ENCODE peak calls at places on chromosome 3, in four cellular contexts. R is anterior cingulate cortex, C is WTC11, U is endothelial cell. V is an unnamed sample.

GRCh38 chr3:50339485-50340196 is 995 bp downstream of the RASSF1 start:
- DNase-seq in R (no peak), C (no peak), U (no peak), V (no peak)

GRCh38 chr3:157075693-157076420 is 84.1 kb downstream of the CCNL1 start:
- DNase-seq in R (no peak), C (no peak), U (no peak), V (no peak)

GRCh38 chr3:146502887-146503458 is 33.6 kb upstream of the PLSCR2 start:
- DNase-seq in R (no peak), C (no peak), U (no peak), V (no peak)

GRCh38 chr3:128344046-128344368 is 122.7 kb downstream of the DNAJB8 start:
- DNase-seq in R (no peak), C (no peak), U (no peak), V (no peak)

GRCh38 chr3:126358038-126358815 is 1.0 kb upstream of the KLF15 start:
- DNase-seq in R (no peak), C (peak; percentile 63), U (no peak), V (no peak)

GRCh38 chr3:84547971-84548970 is 410.5 kb upstream of the CADM2 start:
- DNase-seq in R (no peak), C (peak; percentile 77), U (peak; percentile 18), V (peak; percentile 20)

GRCh38 chr3:110343376-110343775 is 728.2 kb upstream of the NECTIN3 start:
- DNase-seq in R (no peak), C (no peak), U (no peak), V (no peak)

GRCh38 chr3:8845641-8846040 is 76.2 kb upstream of the OXTR start:
- DNase-seq in R (no peak), C (no peak), U (no peak), V (no peak)

GRCh38 chr3:149506965-149507364 is 32.5 kb downstream of the TM4SF4 start:
- DNase-seq in R (no peak), C (no peak), U (no peak), V (no peak)

GRCh38 chr3:72658466-72659100 is 189.7 kb downstream of the SHQ1 start:
- DNase-seq in R (no peak), C (no peak), U (no peak), V (no peak)

GRCh38 chr3:71530903-71531535 is 52.5 kb downstream of the FOXP1 start:
- DNase-seq in R (no peak), C (peak; percentile 51), U (no peak), V (no peak)

GRCh38 chr3:128076783-128077624 is 24.8 kb downstream of the SEC61A1 start:
- DNase-seq in R (peak; percentile 60), C (peak; percentile 30), U (peak; percentile 45), V (peak; percentile 38)

GRCh38 chr3:184236636-184237035 is 7.3 kb downstream of the VWA5B2 start:
- DNase-seq in R (no peak), C (no peak), U (no peak), V (no peak)

GRCh38 chr3:10011644-10012043 is 14.6 kb upstream of the FANCD2 start:
- DNase-seq in R (no peak), C (no peak), U (no peak), V (no peak)

GRCh38 chr3:56751056-56751455 is 50.7 kb downstream of the ARHGEF3 start:
- DNase-seq in R (no peak), C (no peak), U (no peak), V (no peak)

GRCh38 chr3:169173231-169173630 is 490.3 kb downstream of the MECOM start:
- DNase-seq in R (no peak), C (no peak), U (no peak), V (no peak)

GRCh38 chr3:188584958-188585689 is 431.2 kb downstream of the LPP start:
- DNase-seq in R (no peak), C (no peak), U (no peak), V (no peak)

GRCh38 chr3:71225951-71226564 is 357.5 kb downstream of the FOXP1 start:
- DNase-seq in R (no peak), C (no peak), U (no peak), V (no peak)

GRCh38 chr3:120555661-120556509 is 40.3 kb upstream of the NDUFB4 start:
- DNase-seq in R (no peak), C (no peak), U (no peak), V (no peak)

GRCh38 chr3:5504135-5504534 is 316.6 kb downstream of the EDEM1 start:
- DNase-seq in R (no peak), C (no peak), U (no peak), V (no peak)

GRCh38 chr3:114449271-114450007 is 155.6 kb downstream of the TIGIT start:
- DNase-seq in R (no peak), C (no peak), U (no peak), V (no peak)

GRCh38 chr3:171068658-171069057 is 42.1 kb upstream of the SLC2A2 start:
- DNase-seq in R (no peak), C (no peak), U (no peak), V (no peak)

GRCh38 chr3:79297242-79297641 is 470.6 kb downstream of the ROBO1 start:
- DNase-seq in R (no peak), C (no peak), U (no peak), V (no peak)

GRCh38 chr3:138065939-138066338 is 49.5 kb downstream of the DZIP1L start:
- DNase-seq in R (no peak), C (no peak), U (no peak), V (no peak)

GRCh38 chr3:35946121-35946856 is 307.0 kb downstream of the ARPP21 start:
- DNase-seq in R (no peak), C (no peak), U (no peak), V (peak; percentile 62)

GRCh38 chr3:162398554-162398953 is 901.9 kb downstream of the OTOL1 start:
- DNase-seq in R (no peak), C (no peak), U (no peak), V (no peak)

GRCh38 chr3:101300073-101300472 is 20.3 kb downstream of the IMPG2 start:
- DNase-seq in R (no peak), C (peak; percentile 26), U (no peak), V (no peak)

GRCh38 chr3:177306252-177306651 is 109.0 kb upstream of the TBL1XR1 start:
- DNase-seq in R (no peak), C (no peak), U (no peak), V (no peak)

GRCh38 chr3:50351318-50351687 is 641 bp downstream of the CYB561D2 start:
- DNase-seq in R (no peak), C (no peak), U (no peak), V (no peak)

GRCh38 chr3:72618739-72619138 is 229.5 kb downstream of the SHQ1 start:
- DNase-seq in R (no peak), C (no peak), U (no peak), V (peak; percentile 20)

GRCh38 chr3:45056608-45057301 is 30.7 kb downstream of the CLEC3B start:
- DNase-seq in R (no peak), C (no peak), U (no peak), V (no peak)

GRCh38 chr3:98136631-98137030 is 6.1 kb downstream of the OR5H1 start:
- DNase-seq in R (no peak), C (no peak), U (no peak), V (no peak)

GRCh38 chr3:66317750-66318366 is 97.1 kb downstream of the SLC25A26 start:
- DNase-seq in R (peak; percentile 2), C (no peak), U (no peak), V (no peak)

GRCh38 chr3:100602506-100603444 is 6.6 kb upstream of the ADGRG7 start:
- DNase-seq in R (no peak), C (no peak), U (no peak), V (no peak)